ENCODE peak calls at places on chromosome 22, in ten cellular contexts. T, E, F, Z, J, O, L, G, N and V are unnamed samples.

GRCh38 chr22:46655861-46656608 is 35.8 kb downstream of the GRAMD4 start:
- DNase-seq in T (no peak), E (no peak), F (no peak), Z (no peak), J (no peak), O (no peak), L (no peak), G (no peak), N (no peak), V (no peak)

GRCh38 chr22:28112548-28113043 is 193.5 kb upstream of the PITPNB start:
- DNase-seq in T (no peak), E (peak), F (peak), Z (no peak), J (no peak), O (no peak), L (peak), G (no peak), N (peak), V (peak)

GRCh38 chr22:19896665-19897355 is 42.1 kb upstream of the GNB1L start:
- DNase-seq in T (no peak), E (no peak), F (no peak), Z (no peak), J (no peak), O (no peak), L (no peak), G (peak), N (no peak), V (no peak)

GRCh38 chr22:48563966-48564330 is 1263.7 kb downstream of the BRD1 start:
- DNase-seq in T (no peak), E (no peak), F (no peak), Z (no peak), J (no peak), O (no peak), L (no peak), G (no peak), N (no peak), V (peak)

GRCh38 chr22:23833017-23833795 is 5.6 kb downstream of the DERL3 start:
- DNase-seq in T (no peak), E (no peak), F (no peak), Z (no peak), J (no peak), O (no peak), L (no peak), G (no peak), N (no peak), V (no peak)

GRCh38 chr22:39546889-39547586 is 14.5 kb upstream of the RPS19BP1 start:
- DNase-seq in T (no peak), E (no peak), F (peak), Z (no peak), J (no peak), O (no peak), L (no peak), G (no peak), N (no peak), V (peak)

GRCh38 chr22:23181763-23182288 is 1.5 kb downstream of the BCR start:
- DNase-seq in T (no peak), E (no peak), F (no peak), Z (no peak), J (no peak), O (peak), L (no peak), G (no peak), N (no peak), V (no peak)

GRCh38 chr22:45928726-45929359 is 48.1 kb downstream of the WNT7B start:
- DNase-seq in T (no peak), E (no peak), F (no peak), Z (no peak), J (no peak), O (no peak), L (no peak), G (no peak), N (no peak), V (no peak)

GRCh38 chr22:37735054-37735453 is 38.2 kb downstream of the TRIOBP start:
- DNase-seq in T (no peak), E (peak), F (peak), Z (no peak), J (peak), O (no peak), L (peak), G (no peak), N (no peak), V (peak)

GRCh38 chr22:24728790-24729637 is 45.5 kb downstream of the PIWIL3 start:
- DNase-seq in T (no peak), E (peak), F (no peak), Z (no peak), J (no peak), O (no peak), L (no peak), G (no peak), N (no peak), V (no peak)

GRCh38 chr22:27212617-27213177 is 555.3 kb downstream of the MIAT start:
- DNase-seq in T (peak), E (peak), F (peak), Z (peak), J (peak), O (no peak), L (peak), G (no peak), N (no peak), V (peak)

GRCh38 chr22:36145881-36146280 is 14.7 kb downstream of the APOL3 start:
- DNase-seq in T (no peak), E (no peak), F (peak), Z (no peak), J (no peak), O (no peak), L (no peak), G (no peak), N (no peak), V (no peak)

GRCh38 chr22:42786606-42787356 is 66.1 kb upstream of the A4GALT start:
- DNase-seq in T (no peak), E (no peak), F (no peak), Z (no peak), J (no peak), O (no peak), L (no peak), G (no peak), N (no peak), V (no peak)

GRCh38 chr22:39240841-39241631 is 3.7 kb downstream of the PDGFB start:
- DNase-seq in T (peak), E (peak), F (peak), Z (no peak), J (peak), O (peak), L (no peak), G (no peak), N (no peak), V (peak)

GRCh38 chr22:19002684-19003038 is 66.6 kb upstream of the PRODH start:
- DNase-seq in T (no peak), E (no peak), F (peak), Z (no peak), J (no peak), O (no peak), L (no peak), G (no peak), N (no peak), V (no peak)

GRCh38 chr22:43015677-43016042 is 711 bp upstream of the PACSIN2 start:
- DNase-seq in T (no peak), E (no peak), F (no peak), Z (no peak), J (no peak), O (no peak), L (no peak), G (no peak), N (no peak), V (no peak)

GRCh38 chr22:43212434-43212952 is 25.6 kb upstream of the TTLL12 start:
- DNase-seq in T (no peak), E (no peak), F (no peak), Z (no peak), J (no peak), O (no peak), L (no peak), G (no peak), N (no peak), V (no peak)

GRCh38 chr22:24105018-24105360 is 76.3 kb upstream of the SUSD2 start:
- DNase-seq in T (no peak), E (no peak), F (peak), Z (no peak), J (no peak), O (no peak), L (no peak), G (no peak), N (no peak), V (no peak)

GRCh38 chr22:19178065-19178658 is 374 bp downstream of the SLC25A1 start:
- DNase-seq in T (no peak), E (peak), F (peak), Z (no peak), J (peak), O (peak), L (no peak), G (peak), N (peak), V (no peak)

GRCh38 chr22:47295982-47296381 is 533.5 kb downstream of the TBC1D22A start:
- DNase-seq in T (peak), E (no peak), F (no peak), Z (no peak), J (no peak), O (no peak), L (no peak), G (no peak), N (no peak), V (no peak)

GRCh38 chr22:40585205-40585778 is 51.2 kb downstream of the MRTFA start:
- DNase-seq in T (no peak), E (no peak), F (no peak), Z (no peak), J (no peak), O (no peak), L (no peak), G (no peak), N (no peak), V (no peak)

GRCh38 chr22:24106385-24107381 is 74.6 kb upstream of the SUSD2 start:
- DNase-seq in T (no peak), E (no peak), F (no peak), Z (no peak), J (no peak), O (peak), L (no peak), G (peak), N (peak), V (no peak)

GRCh38 chr22:41410311-41410751 is 28.6 kb downstream of the TEF start:
- DNase-seq in T (no peak), E (no peak), F (no peak), Z (no peak), J (no peak), O (no peak), L (no peak), G (no peak), N (no peak), V (peak)

GRCh38 chr22:17838180-17838865 is 64.1 kb upstream of the BID start:
- DNase-seq in T (no peak), E (no peak), F (no peak), Z (no peak), J (no peak), O (no peak), L (no peak), G (no peak), N (no peak), V (no peak)

GRCh38 chr22:45876136-45877035 is 100.6 kb downstream of the WNT7B start:
- DNase-seq in T (peak), E (no peak), F (no peak), Z (no peak), J (no peak), O (no peak), L (no peak), G (no peak), N (no peak), V (no peak)

GRCh38 chr22:35612903-35613302 is 4.2 kb downstream of the MB start:
- DNase-seq in T (no peak), E (no peak), F (no peak), Z (no peak), J (no peak), O (no peak), L (no peak), G (no peak), N (no peak), V (peak)

GRCh38 chr22:20471126-20471833 is 24.3 kb downstream of the KLHL22 start:
- DNase-seq in T (no peak), E (no peak), F (no peak), Z (no peak), J (no peak), O (no peak), L (no peak), G (no peak), N (no peak), V (peak)

GRCh38 chr22:25770333-25770732 is 28.3 kb downstream of the MYO18B start:
- DNase-seq in T (no peak), E (no peak), F (no peak), Z (no peak), J (no peak), O (no peak), L (no peak), G (no peak), N (no peak), V (no peak)

GRCh38 chr22:27827586-27828213 is 26.1 kb upstream of the MN1 start:
- DNase-seq in T (no peak), E (no peak), F (no peak), Z (no peak), J (no peak), O (no peak), L (no peak), G (no peak), N (no peak), V (peak)

GRCh38 chr22:26502688-26503561 is 9.3 kb downstream of the TFIP11 start:
- DNase-seq in T (no peak), E (peak), F (peak), Z (no peak), J (no peak), O (peak), L (peak), G (peak), N (peak), V (peak)

GRCh38 chr22:30314918-30315317 is 11.8 kb downstream of the TBC1D10A start:
- DNase-seq in T (no peak), E (no peak), F (peak), Z (no peak), J (no peak), O (peak), L (no peak), G (no peak), N (no peak), V (no peak)

GRCh38 chr22:44181033-44181911 is 547 bp downstream of the PARVG start:
- DNase-seq in T (no peak), E (peak), F (peak), Z (no peak), J (no peak), O (peak), L (no peak), G (peak), N (peak), V (no peak)

GRCh38 chr22:36433318-36434231 is 45.8 kb upstream of the MYH9 start:
- DNase-seq in T (no peak), E (no peak), F (no peak), Z (no peak), J (no peak), O (no peak), L (no peak), G (no peak), N (no peak), V (no peak)

GRCh38 chr22:45218974-45219373 is 21.7 kb downstream of the KIAA0930 start:
- DNase-seq in T (no peak), E (no peak), F (peak), Z (no peak), J (no peak), O (peak), L (no peak), G (no peak), N (peak), V (no peak)

GRCh38 chr22:30979932-30980331 is 10.9 kb downstream of the TUG1 start:
- DNase-seq in T (no peak), E (no peak), F (peak), Z (no peak), J (no peak), O (no peak), L (no peak), G (no peak), N (no peak), V (no peak)

GRCh38 chr22:35539910-35540599 is 576 bp upstream of the RASD2 start:
- DNase-seq in T (peak), E (peak), F (peak), Z (no peak), J (peak), O (peak), L (peak), G (peak), N (peak), V (peak)

GRCh38 chr22:41943661-41944209 is 3.2 kb downstream of the CENPM start:
- DNase-seq in T (no peak), E (no peak), F (no peak), Z (no peak), J (no peak), O (no peak), L (no peak), G (no peak), N (no peak), V (no peak)